ENCODE peak calls at places on chromosomes 4 and X, in four cellular contexts. J is HCT116, U is K562, X is HepG2. C is an unnamed sample.

GRCh38 chr4:65482410-65482809 is 187.9 kb downstream of the EPHA5 start:
- DNase-seq in J (no peak), U (no peak), X (no peak), C (no peak)

GRCh38 chr4:101349346-101350064 is 2.2 kb upstream of the PPP3CA start:
- DNase-seq in J (peak; percentile 72), U (no peak), X (no peak), C (no peak)

GRCh38 chr4:168769857-168770256 is 240.2 kb downstream of the CBR4 start:
- DNase-seq in J (no peak), U (no peak), X (no peak), C (no peak)

GRCh38 chr4:65021737-65022136 is 612.5 kb upstream of the TECRL start:
- DNase-seq in J (no peak), U (no peak), X (no peak), C (no peak)

GRCh38 chrX:13569479-13570244 is at the start of gene EGFL6:
- DNase-seq in J (no peak), U (no peak), X (no peak), C (no peak)

GRCh38 chrX:39757971-39758370 is 339.8 kb downstream of the BCOR start:
- DNase-seq in J (no peak), U (no peak), X (no peak), C (no peak)

GRCh38 chrX:39953879-39954278 is 143.9 kb downstream of the BCOR start:
- DNase-seq in J (peak; percentile 68), U (peak; percentile 24), X (peak; percentile 88), C (no peak)

GRCh38 chr4:105140684-105141490 is 5.8 kb upstream of the TET2 start:
- DNase-seq in J (no peak), U (peak; percentile 48), X (peak; percentile 54), C (peak; percentile 10)

GRCh38 chr4:25406081-25406692 is 29.1 kb downstream of the ANAPC4 start:
- DNase-seq in J (no peak), U (no peak), X (peak; percentile 45), C (no peak)

GRCh38 chrX:131752493-131753198 is 208.8 kb downstream of the OR13H1 start:
- DNase-seq in J (no peak), U (no peak), X (no peak), C (peak; percentile 81)

GRCh38 chrX:87664381-87664780 is 146.8 kb downstream of the KLHL4 start:
- DNase-seq in J (no peak), U (peak; percentile 2), X (no peak), C (peak; percentile 38)

GRCh38 chrX:18542897-18543296 is 117.5 kb downstream of the CDKL5 start:
- DNase-seq in J (no peak), U (no peak), X (no peak), C (no peak)

GRCh38 chr4:17030543-17030942 is 132.1 kb upstream of the LDB2 start:
- DNase-seq in J (peak; percentile 59), U (no peak), X (no peak), C (no peak)
- TF ChIP-seq TCF7L2 in J (no peak), U (no peak), X (no peak), C (no peak)

GRCh38 chr4:139535852-139536234 is 20.2 kb downstream of the SETD7 start:
- DNase-seq in J (no peak), U (no peak), X (no peak), C (no peak)
- TF ChIP-seq CTCF in J (no peak), U (no peak), X (no peak), C (no peak)

GRCh38 chr4:95506264-95506663 is 42.5 kb downstream of the UNC5C start:
- DNase-seq in J (peak; percentile 57), U (no peak), X (no peak), C (no peak)
- TF ChIP-seq TCF7L2 in J (no peak), U (no peak), X (no peak), C (no peak)

DNA sequence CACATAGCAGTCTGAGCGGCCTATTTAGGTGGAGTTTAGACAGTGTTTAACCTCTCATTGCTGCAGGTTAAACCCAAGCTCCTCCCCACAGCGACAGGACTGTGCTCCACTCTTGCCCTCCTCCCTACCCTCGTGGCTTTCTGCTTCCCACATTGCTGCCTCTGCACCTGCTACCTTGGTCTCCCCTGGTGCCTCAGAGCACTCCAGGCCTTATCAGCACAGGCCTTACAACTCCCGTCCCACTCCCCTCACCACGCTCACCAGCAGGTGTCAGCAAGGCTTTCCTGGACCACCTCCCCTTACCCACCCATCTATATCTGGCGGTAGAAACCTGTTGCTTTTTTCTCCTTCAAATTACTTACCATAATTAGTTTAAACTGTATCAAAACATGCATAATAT is 18.6 kb downstream of the HELT start:
- DNase-seq in J (no peak), U (no peak), X (no peak), C (no peak)
- TF ChIP-seq CTCF in J (no peak), U (peak; percentile 15), X (peak; percentile 33), C (no peak)

GRCh38 chr4:153438916-153439756 is 27.0 kb upstream of the TMEM131L start:
- DNase-seq in J (no peak), U (no peak), X (no peak), C (no peak)
- TF ChIP-seq TCF7L2 in J (no peak), U (no peak), X (no peak), C (no peak)

GRCh38 chr4:109294468-109295020 is 7.9 kb downstream of the COL25A1 start:
- DNase-seq in J (no peak), U (no peak), X (no peak), C (no peak)

GRCh38 chr4:109295081-109295480 is 7.4 kb downstream of the COL25A1 start:
- DNase-seq in J (no peak), U (no peak), X (no peak), C (no peak)

GRCh38 chr4:109296545-109296944 is 5.9 kb downstream of the COL25A1 start:
- DNase-seq in J (no peak), U (no peak), X (no peak), C (no peak)

GRCh38 chr4:109290918-109291317 is 11.5 kb downstream of the COL25A1 start:
- DNase-seq in J (no peak), U (no peak), X (no peak), C (no peak)

GRCh38 chr4:109294006-109294405 is 8.5 kb downstream of the COL25A1 start:
- DNase-seq in J (peak; percentile 21), U (peak; percentile 53), X (peak; percentile 15), C (peak; percentile 18)
- TF ChIP-seq CTCF in J (peak; percentile 55), U (peak; percentile 78), X (peak; percentile 37), C (peak; percentile 12)

GRCh38 chr4:6762244-6762615 is 20.3 kb upstream of the KIAA0232 start:
- DNase-seq in J (no peak), U (no peak), X (no peak), C (no peak)

GRCh38 chr4:6758732-6759131 is 23.8 kb upstream of the KIAA0232 start:
- DNase-seq in J (no peak), U (no peak), X (no peak), C (no peak)

GRCh38 chr4:6763330-6763851 is 19.1 kb upstream of the KIAA0232 start:
- DNase-seq in J (no peak), U (peak; percentile 70), X (no peak), C (no peak)

GRCh38 chr4:6760865-6761264 is 21.7 kb upstream of the KIAA0232 start:
- DNase-seq in J (no peak), U (no peak), X (no peak), C (no peak)

DNA sequence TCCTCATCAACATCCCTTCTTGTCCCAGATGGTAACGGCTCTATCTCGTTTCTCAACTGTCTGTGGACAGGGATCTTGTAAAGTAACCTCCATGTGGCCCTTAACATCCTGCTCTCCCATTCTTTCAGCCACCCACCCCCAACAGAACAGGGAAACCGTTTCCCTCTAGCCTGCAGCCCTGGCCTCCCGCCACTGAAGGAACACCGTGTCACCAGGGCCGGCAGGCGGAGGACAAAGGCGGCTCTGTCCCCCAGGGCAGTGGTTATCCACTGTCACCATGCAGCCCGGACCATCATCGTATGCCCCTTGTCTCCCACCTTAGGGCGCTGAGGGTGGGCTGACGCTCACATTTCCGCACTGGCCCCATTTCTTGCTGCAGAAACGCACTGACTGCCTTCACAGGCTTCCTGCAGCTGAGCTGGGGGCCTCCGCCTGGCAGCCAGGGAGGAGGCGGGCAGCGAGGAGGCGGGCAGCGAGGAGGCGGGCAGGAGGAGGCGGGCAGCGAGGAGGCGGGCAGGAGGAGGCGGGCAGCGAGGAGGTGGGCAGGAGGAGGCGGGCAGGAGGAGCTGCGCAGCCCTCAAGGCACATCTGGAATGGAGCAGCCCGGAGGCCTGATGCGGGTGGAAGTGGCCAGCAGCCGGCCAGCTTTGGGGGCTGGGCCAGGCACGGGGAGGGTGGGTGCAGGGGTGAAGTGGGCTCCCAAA is 20.8 kb upstream of the KIAA0232 start:
- DNase-seq in J (no peak), U (no peak), X (no peak), C (no peak)
- TF ChIP-seq TCF7L2 in J (no peak), U (no peak), X (no peak), C (no peak)

DNA sequence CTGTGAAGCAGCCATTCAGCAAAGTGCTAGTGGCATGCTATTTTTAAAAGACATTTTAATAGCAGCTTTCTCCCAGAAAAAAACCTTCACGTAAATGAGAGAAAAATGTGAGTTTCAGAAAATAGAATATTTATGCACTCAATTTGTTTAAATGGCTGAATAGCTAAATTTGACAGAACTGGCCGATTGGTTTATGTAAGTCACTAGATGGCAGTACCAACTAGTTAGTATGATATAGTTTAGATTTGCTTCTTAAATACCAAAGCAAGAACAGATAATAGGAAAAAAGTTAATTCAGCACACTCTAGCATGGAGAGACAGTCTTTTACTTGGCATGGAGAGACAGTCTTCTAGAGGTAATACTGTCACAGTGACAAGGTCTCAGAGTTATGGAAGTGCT is 250.1 kb downstream of the SNCA start:
- DNase-seq in J (peak; percentile 7), U (no peak), X (no peak), C (no peak)
- TF ChIP-seq CTCF in J (peak; percentile 48), U (no peak), X (peak; percentile 30), C (peak; percentile 25)

GRCh38 chr4:153207561-153207960 is 3.3 kb downstream of the TRIM2 start:
- DNase-seq in J (no peak), U (peak; percentile 43), X (peak; percentile 28), C (no peak)
- TF ChIP-seq TCF7L2 in J (no peak), U (no peak), X (no peak), C (no peak)

GRCh38 chr4:134934036-134934806 is 732.6 kb upstream of the PABPC4L start:
- DNase-seq in J (no peak), U (no peak), X (no peak), C (no peak)

GRCh38 chr4:134936014-134936413 is 734.4 kb upstream of the PABPC4L start:
- DNase-seq in J (no peak), U (no peak), X (no peak), C (no peak)

DNA sequence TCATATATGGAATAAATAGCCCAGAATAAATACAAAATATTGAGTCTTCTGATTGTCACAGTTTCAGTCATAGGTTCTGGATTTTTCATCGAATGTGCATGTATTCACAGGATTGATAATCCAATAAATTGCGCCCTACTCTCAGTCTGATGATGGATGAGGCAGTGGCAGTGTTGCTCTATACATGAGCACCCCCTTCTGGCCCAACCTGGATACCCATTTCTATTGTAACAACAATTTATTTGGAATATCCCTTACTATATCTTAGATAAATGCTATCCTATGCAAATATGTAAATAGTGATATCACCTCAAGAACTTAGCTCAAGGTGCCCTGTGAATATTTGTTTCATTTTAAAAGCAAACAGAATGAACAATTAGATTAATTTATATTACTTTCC is 733.7 kb upstream of the PABPC4L start:
- DNase-seq in J (no peak), U (peak; percentile 7), X (no peak), C (no peak)
- TF ChIP-seq CTCF in J (peak; percentile 62), U (peak; percentile 33), X (peak; percentile 54), C (peak; percentile 46)

C was measured in Panc1.